ENCODE peak calls at places on chromosomes 16 and 17, in six cellular contexts. J is endothelial cell of umbilical vein, R is A549, P is HepG2, K is GM12878, F is K562. U is an unnamed sample.

GRCh38 chr17:27631897-27632725 is 1.1 kb downstream of the LGALS9 start:
- DNase-seq in J (no peak), R (no peak), P (no peak), K (no peak), F (no peak), U (no peak)

GRCh38 chr17:46894476-46895151 is 28.3 kb upstream of the GOSR2 start:
- DNase-seq in J (no peak), R (no peak), P (no peak), K (no peak), F (peak), U (no peak)

GRCh38 chr16:2229602-2230250 is 6.3 kb downstream of the E4F1 start:
- DNase-seq in J (no peak), R (no peak), P (no peak), K (no peak), F (no peak), U (no peak)

GRCh38 chr16:14007460-14007859 is 63.7 kb upstream of the MRTFB start:
- DNase-seq in J (peak), R (peak), P (no peak), K (peak), F (no peak), U (no peak)

GRCh38 chr16:87331241-87331801 is 14.1 kb upstream of the C16orf95 start:
- DNase-seq in J (no peak), R (no peak), P (no peak), K (no peak), F (no peak), U (no peak)

GRCh38 chr17:76584427-76585047 is 1.1 kb downstream of the ST6GALNAC2 start:
- DNase-seq in J (no peak), R (no peak), P (no peak), K (no peak), F (no peak), U (no peak)

GRCh38 chr16:17416461-17417221 is 54.1 kb downstream of the XYLT1 start:
- DNase-seq in J (no peak), R (no peak), P (no peak), K (peak), F (no peak), U (peak)

GRCh38 chr16:64417711-64418227 is 704.1 kb downstream of the CDH11 start:
- DNase-seq in J (peak), R (no peak), P (no peak), K (no peak), F (no peak), U (no peak)

GRCh38 chr17:57328109-57328882 is 72.0 kb downstream of the MSI2 start:
- DNase-seq in J (no peak), R (no peak), P (no peak), K (no peak), F (no peak), U (no peak)

GRCh38 chr16:50313596-50314483 is 47.5 kb downstream of the ADCY7 start:
- DNase-seq in J (peak), R (no peak), P (peak), K (no peak), F (no peak), U (peak)

GRCh38 chr17:58121925-58122324 is 26.3 kb upstream of the OR4D1 start:
- DNase-seq in J (no peak), R (peak), P (peak), K (no peak), F (peak), U (peak)

GRCh38 chr17:66255527-66255971 is 26.3 kb upstream of the APOH start:
- DNase-seq in J (no peak), R (no peak), P (no peak), K (no peak), F (no peak), U (no peak)

GRCh38 chr17:73371285-73371684 is 59.5 kb upstream of the CDC42EP4 start:
- DNase-seq in J (no peak), R (no peak), P (no peak), K (no peak), F (no peak), U (peak)

GRCh38 chr16:57245472-57246113 is 534 bp downstream of the ARL2BP start:
- DNase-seq in J (peak), R (no peak), P (no peak), K (no peak), F (no peak), U (no peak)

GRCh38 chr16:64654137-64654652 is 467.7 kb downstream of the CDH11 start:
- DNase-seq in J (no peak), R (no peak), P (no peak), K (no peak), F (no peak), U (no peak)

GRCh38 chr16:64459402-64459801 is 662.5 kb downstream of the CDH11 start:
- DNase-seq in J (no peak), R (no peak), P (no peak), K (no peak), F (no peak), U (no peak)

GRCh38 chr17:62790554-62790953 is 17.6 kb downstream of the MARCHF10 start:
- DNase-seq in J (no peak), R (peak), P (no peak), K (no peak), F (no peak), U (no peak)

GRCh38 chr16:29009050-29009837 is 24.4 kb downstream of the LAT start:
- DNase-seq in J (no peak), R (no peak), P (no peak), K (no peak), F (peak), U (peak)

GRCh38 chr17:13104576-13104975 is 86.7 kb upstream of the ELAC2 start:
- DNase-seq in J (no peak), R (no peak), P (no peak), K (no peak), F (no peak), U (no peak)

GRCh38 chr16:10521681-10522274 is 58.6 kb downstream of the EMP2 start:
- DNase-seq in J (peak), R (peak), P (peak), K (no peak), F (peak), U (peak)

GRCh38 chr16:48576927-48577326 is 33.1 kb downstream of the N4BP1 start:
- DNase-seq in J (no peak), R (peak), P (peak), K (no peak), F (no peak), U (peak)
- TF ChIP-seq MAX in J (no peak), R (no peak), P (no peak), K (no peak), F (no peak), U (no peak)

DNA sequence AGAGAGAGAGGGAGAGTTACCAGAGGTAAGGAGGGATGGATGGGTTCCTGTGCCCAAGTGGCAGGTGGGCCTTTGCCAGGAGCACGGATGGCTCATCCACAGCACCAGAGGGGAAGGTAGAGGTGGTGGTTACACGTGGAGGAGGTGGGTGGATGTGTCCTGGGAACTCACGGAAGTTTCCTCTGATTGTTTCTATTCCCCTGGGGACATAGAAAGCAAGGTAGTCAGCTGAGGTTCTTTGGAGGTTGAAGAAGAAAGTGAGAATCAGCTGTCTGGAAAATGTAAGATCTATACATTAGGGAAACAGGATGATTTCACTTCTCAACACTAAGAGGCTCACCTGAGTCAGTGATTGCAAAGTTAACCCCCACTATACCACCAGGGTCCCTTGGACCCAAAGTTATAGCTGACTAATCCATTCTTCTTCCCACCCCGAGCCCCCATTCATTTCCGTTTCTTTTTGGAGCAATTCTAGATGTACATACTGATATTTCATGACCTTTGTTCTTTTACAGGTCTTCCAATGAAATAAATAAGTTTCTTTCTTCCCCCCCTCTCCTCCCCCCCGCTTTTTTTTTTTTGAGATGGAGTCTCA is 27.5 kb upstream of the ARL4D start:
- DNase-seq in J (no peak), R (no peak), P (no peak), K (no peak), F (no peak), U (no peak)
- TF ChIP-seq MYC in J (no peak), R (no peak), P (no peak), K (no peak), F (no peak), U (no peak)

GRCh38 chr17:36756695-36757094 is 155.3 kb downstream of the MRM1 start:
- DNase-seq in J (no peak), R (no peak), P (no peak), K (no peak), F (no peak), U (no peak)

GRCh38 chr17:36752096-36752888 is 150.9 kb downstream of the MRM1 start:
- DNase-seq in J (no peak), R (no peak), P (no peak), K (no peak), F (no peak), U (no peak)

GRCh38 chr17:36750316-36750885 is 149.0 kb downstream of the MRM1 start:
- DNase-seq in J (no peak), R (no peak), P (no peak), K (no peak), F (no peak), U (no peak)

GRCh38 chr17:36760425-36760824 is 159.0 kb downstream of the MRM1 start:
- DNase-seq in J (no peak), R (no peak), P (no peak), K (no peak), F (no peak), U (no peak)

GRCh38 chr17:36755586-36755985 is 154.2 kb downstream of the MRM1 start:
- DNase-seq in J (peak), R (peak), P (peak), K (no peak), F (peak), U (peak)
- TF ChIP-seq MAX in J (no peak), R (no peak), P (no peak), K (no peak), F (no peak), U (peak)

DNA sequence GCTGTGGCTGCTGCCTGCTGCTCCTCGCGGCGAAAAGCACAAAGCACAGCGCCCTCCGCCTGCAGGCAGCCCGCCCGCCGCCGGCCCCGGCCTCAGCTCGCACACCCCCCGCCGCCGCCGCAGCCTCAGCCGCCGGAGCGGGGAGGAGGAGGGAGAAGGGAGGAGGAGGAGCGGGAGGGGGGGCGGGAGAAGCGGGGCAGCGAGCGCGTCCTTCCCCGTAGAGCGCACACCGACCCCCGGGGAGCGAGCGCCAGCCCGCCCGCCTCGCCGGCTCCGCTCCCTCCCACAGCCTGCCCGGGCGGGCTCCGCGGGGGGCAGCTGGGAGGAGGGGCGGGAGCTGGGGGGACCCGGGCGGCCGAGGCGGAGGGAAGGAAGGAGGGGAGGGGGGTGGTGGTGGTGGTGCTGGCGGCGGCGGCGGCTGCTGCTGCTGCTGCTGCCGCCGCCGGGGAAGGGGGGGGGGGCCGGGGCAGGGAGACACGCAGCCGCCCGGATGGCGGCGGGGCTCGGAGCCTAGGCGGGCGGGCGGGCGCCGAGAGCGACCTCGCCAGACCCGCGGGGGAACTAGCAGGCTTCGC is at the start of gene UBTF:
- DNase-seq in J (peak), R (peak), P (peak), K (no peak), F (peak), U (peak)
- TF ChIP-seq MYC in J (no peak), R (no peak), P (no peak), K (no peak), F (no peak), U (no peak)

DNA sequence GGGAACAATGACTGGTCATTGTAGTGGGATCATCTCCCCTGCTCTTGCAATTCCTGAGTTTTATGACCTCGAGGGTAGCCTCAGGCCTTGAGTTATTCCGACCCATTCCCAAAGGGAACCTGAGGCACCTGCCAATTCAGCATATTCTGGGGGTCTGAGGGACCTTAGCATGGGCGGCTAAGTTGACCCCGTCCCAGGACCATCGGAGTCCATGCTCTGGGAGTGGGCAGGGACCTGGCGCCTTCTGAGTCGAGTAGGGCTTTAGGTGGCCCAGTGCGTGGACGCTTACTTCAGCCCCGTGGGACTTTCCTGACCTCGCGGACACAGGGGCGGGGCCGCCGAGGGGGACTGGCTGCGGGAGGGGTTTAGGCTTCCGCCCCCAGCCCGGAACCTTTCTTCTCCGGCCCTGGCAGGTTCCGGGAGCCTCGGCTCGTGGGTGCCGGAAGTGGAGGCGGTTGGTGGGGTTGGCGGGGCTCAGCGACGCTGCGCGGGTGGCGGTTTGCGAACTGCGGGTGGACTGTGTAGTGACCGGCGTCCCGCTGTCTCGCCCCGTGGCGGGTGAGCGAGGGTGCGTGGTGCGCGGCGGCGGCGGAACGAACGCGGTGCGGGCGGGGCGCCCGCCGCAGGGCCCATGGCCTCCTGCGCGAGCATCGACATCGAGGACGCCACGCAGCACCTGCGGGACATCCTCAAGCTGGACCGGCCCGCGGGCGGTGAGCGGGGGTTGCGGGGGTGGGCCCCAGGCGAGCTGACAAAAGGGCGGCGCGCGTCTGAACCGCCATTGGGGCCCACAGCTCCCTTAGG is at the start of gene EDC4:
- DNase-seq in J (peak), R (peak), P (peak), K (peak), F (peak), U (peak)
- TF ChIP-seq MAX in J (peak), R (peak), P (peak), K (peak), F (peak), U (peak)

GRCh38 chr16:84893849-84894599 is 74.2 kb downstream of the CRISPLD2 start:
- DNase-seq in J (no peak), R (no peak), P (peak), K (peak), F (no peak), U (peak)
- TF ChIP-seq MYC in J (no peak), R (no peak), P (no peak), K (no peak), F (no peak), U (peak)

GRCh38 chr16:83002351-83003334 is 375.9 kb downstream of the CDH13 start:
- DNase-seq in J (peak), R (no peak), P (no peak), K (no peak), F (no peak), U (no peak)

GRCh38 chr16:82999711-83000110 is 372.9 kb downstream of the CDH13 start:
- DNase-seq in J (no peak), R (no peak), P (no peak), K (no peak), F (no peak), U (no peak)

GRCh38 chr16:83005653-83006160 is 378.9 kb downstream of the CDH13 start:
- DNase-seq in J (no peak), R (no peak), P (no peak), K (no peak), F (no peak), U (no peak)

DNA sequence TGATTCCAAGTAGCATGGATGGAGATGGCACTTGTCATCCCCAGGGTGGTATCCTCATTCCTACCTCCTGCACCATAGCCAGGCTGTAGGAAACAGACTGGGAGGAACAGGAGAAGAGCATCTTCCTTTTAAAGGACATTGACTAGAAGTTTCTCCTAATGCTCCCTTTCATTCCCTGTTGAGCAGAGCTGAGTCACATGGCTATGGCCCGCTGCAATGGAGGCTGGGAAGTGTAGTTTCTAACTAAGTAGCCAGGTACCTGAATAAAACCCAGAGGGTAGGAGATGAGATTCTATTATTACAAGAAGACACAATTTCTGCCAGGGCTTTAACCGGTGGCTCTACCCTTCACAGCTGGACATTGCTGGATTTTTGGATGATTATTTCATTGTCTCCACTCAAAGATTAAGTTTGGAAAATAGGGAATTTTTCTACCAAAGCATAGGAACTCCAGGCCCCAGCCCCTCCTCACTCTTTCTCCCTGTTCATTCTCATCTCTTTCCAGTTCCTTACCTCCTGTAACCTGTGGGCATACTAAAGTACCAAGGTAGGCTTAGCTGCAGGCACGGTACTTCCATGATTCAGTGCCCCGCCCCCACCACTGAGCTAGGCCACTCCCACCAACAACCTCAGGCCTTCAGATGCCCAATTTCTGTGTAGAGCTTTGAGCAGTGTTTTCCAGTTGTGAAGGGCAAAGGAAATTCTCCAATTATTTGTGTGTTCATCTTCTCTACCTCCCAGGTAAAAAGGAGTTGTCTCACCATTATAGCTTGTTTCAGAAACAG is 378.3 kb downstream of the CDH13 start:
- DNase-seq in J (no peak), R (no peak), P (no peak), K (no peak), F (no peak), U (no peak)
- TF ChIP-seq MAX in J (no peak), R (no peak), P (no peak), K (no peak), F (no peak), U (no peak)

GRCh38 chr16:9225527-9226316 is 134.3 kb downstream of the HAPSTR1 start:
- DNase-seq in J (no peak), R (peak), P (peak), K (no peak), F (peak), U (peak)
- TF ChIP-seq MYC in J (no peak), R (no peak), P (no peak), K (no peak), F (no peak), U (no peak)

DNA sequence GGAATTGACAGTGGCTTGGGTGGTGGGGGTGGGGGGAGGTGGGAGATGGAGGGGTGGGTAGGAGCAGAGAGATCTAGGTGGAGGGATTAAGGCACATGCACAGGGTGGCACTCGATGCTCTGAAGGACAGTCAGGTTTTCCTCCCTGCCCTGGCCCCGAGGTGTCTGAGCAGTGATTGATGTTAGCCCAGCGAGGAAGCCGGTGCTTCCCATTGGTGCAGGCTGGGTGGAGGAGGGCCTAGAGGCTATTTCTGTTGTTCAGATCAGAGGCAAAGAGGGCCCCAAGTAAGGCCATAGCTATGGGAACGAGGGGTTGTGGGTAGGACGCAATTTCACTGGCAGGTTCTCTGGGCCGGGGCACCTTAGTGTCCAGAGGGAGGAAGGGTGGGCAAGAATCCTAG is 23.1 kb downstream of the CACNA1G start:
- DNase-seq in J (no peak), R (no peak), P (no peak), K (no peak), F (peak), U (no peak)
- TF ChIP-seq MAX in J (no peak), R (no peak), P (no peak), K (no peak), F (no peak), U (no peak)

DNA sequence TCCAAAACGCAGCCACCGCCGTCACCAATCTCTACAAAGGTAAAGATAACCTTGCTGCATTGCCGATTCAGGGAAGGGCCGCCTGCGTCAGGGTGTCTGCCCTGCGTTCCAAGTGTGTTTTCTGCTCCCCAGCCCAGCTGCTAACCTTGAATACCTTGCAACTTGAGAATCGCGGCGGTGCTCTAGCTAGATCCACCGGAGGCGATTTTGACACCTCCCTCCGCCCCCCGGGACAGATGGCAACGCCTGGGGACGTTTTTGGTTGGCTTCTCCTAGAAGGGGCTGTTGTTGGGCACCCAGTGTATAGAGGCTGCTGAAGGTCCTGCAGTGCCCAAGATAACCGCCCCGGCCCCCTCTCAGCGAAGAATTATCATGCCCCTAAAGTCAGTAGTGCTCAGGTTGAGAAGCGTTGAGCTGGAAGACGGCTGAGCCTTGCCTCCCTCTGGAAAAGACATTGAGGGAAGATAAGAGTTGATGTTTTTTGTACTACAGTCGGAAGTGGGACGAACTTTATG is 1.6 kb downstream of the HAPSTR1 start:
- DNase-seq in J (peak), R (peak), P (no peak), K (no peak), F (no peak), U (peak)
- TF ChIP-seq MYC in J (no peak), R (no peak), P (no peak), K (no peak), F (no peak), U (no peak)